ENCODE peak calls at places on chromosomes 2 and 18, in five cellular contexts. I is tibial nerve, G is uterus, V is NB4, U is adrenal gland. P is an unnamed sample.

GRCh38 chr18:495017-495416 is 5.5 kb downstream of the COLEC12 start:
- DNase-seq in I (no peak), G (no peak), V (no peak), U (no peak), P (no peak)

GRCh38 chr2:53104263-53104662 is 663.3 kb upstream of the CHAC2 start:
- DNase-seq in I (no peak), G (no peak), V (no peak), U (no peak), P (peak; percentile 18)

GRCh38 chr18:59878644-59879043 is 21.2 kb upstream of the PMAIP1 start:
- DNase-seq in I (no peak), G (no peak), V (no peak), U (no peak), P (no peak)

GRCh38 chr2:128457006-128457604 is 138.4 kb upstream of the HS6ST1 start:
- DNase-seq in I (no peak), G (no peak), V (no peak), U (no peak), P (no peak)

GRCh38 chr18:23849141-23849540 is 159.9 kb downstream of the LAMA3 start:
- DNase-seq in I (no peak), G (no peak), V (no peak), U (no peak), P (no peak)

GRCh38 chr2:95040470-95040869 is 15.0 kb downstream of the MAL start:
- DNase-seq in I (no peak), G (no peak), V (no peak), U (no peak), P (no peak)

GRCh38 chr18:2893056-2893455 is 46.2 kb downstream of the EMILIN2 start:
- DNase-seq in I (no peak), G (no peak), V (no peak), U (no peak), P (no peak)

GRCh38 chr2:226299771-226300170 is 499.8 kb downstream of the IRS1 start:
- DNase-seq in I (no peak), G (no peak), V (no peak), U (no peak), P (no peak)

GRCh38 chr18:10840768-10841167 is 308.6 kb downstream of the PIEZO2 start:
- DNase-seq in I (no peak), G (no peak), V (no peak), U (no peak), P (no peak)

GRCh38 chr18:9474103-9474982 is 970 bp upstream of the RALBP1 start:
- DNase-seq in I (peak; percentile 54), G (no peak), V (no peak), U (no peak), P (peak; percentile 54)

DNA sequence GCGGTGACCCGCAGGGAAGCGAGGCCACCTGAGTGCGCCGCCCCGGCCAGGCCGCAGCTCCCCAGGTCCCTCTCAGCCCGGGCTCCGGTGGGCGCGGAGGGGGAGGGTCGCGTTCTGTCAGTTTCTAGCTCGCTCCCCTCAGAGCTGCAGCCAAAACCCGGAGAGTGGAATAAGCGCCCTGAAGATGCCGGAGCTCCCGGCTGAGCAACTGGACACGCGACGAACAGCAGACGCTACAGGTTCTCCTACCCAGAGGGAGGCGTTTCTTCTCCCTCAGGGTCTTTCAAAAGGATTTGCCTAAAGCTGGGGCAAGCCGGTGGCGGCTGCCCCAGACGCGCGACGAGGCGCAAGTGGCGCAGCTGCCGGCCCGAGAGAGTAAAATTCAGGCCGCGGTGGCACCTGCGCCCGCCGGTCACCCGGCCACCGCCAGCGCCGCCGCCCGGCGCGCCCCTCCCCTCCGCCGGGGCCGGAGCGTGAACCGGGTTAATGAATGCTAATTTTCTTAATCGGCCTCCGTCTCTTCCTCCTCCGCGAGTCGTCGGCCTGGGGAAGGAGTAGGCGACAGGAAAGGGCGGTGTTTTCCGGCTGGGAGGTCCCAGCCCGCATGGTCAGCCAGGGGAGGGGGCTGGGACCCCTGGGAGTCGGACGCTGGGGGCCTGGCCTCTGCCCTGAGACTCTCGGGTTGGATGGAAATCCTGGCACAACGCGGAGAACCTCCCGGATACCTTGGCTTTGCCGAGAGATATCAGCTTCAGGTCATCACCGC is 845 bp upstream of the CDC42EP3 start:
- DNase-seq in I (peak; percentile 26), G (peak; percentile 85), V (peak; percentile 98), U (peak; percentile 53), P (peak; percentile 80)
- TF ChIP-seq POLR2A in I (peak; percentile 19), G (peak; percentile 61), V (no peak), U (peak; percentile 35), P (peak; percentile 38)

DNA sequence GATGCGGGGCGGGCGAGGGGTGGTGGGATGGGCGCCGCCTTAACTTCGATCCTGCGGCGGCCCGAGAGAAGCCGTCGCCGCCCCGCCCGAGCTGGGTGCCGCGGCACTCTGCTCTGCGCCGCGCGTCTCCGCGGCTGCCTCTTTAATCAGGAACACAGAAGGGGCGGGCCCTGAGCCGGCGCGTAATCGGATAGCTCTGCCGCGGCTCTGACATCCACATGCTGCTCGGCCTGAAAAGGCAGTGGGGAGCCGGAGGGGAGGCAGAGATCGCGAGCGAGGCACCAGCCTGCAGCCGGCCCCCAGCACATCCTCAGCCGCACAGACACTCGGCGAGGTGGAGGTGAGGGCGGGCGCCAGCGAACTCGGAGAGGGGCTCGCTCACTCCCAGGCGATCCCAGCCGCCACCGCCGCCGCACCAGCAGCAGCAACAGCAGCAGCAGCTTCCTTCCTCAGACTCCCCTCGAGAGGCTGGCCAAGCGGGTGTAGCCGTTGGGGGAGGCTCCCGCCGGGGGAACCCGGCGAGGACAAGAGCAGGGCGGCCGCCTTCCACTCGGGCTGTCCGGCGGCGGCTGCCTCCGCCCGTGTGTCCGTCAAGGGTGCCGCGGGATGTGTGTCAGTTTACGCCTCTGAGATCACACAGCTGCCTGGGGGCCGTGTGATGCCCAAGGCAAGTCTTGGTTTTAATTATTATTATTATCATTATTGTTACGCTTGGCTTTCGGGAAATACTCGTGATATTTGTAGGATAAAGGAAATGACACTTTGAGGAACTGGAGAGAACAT is at the start of gene NRP2:
- DNase-seq in I (peak; percentile 86), G (peak; percentile 94), V (peak; percentile 40), U (peak; percentile 92), P (peak; percentile 59)
- TF ChIP-seq POLR2A in I (peak; percentile 98), G (peak; percentile 98), V (no peak), U (peak; percentile 96), P (peak; percentile 64)

GRCh38 chr18:55324166-55324565 is 263.8 kb downstream of the TCF4 start:
- DNase-seq in I (no peak), G (no peak), V (no peak), U (no peak), P (no peak)

GRCh38 chr18:55321268-55322175 is 266.5 kb downstream of the TCF4 start:
- DNase-seq in I (peak; percentile 77), G (peak; percentile 92), V (peak; percentile 31), U (peak; percentile 96), P (no peak)

GRCh38 chr18:55323051-55323994 is 264.7 kb downstream of the TCF4 start:
- DNase-seq in I (no peak), G (no peak), V (no peak), U (no peak), P (no peak)

GRCh38 chr18:55320399-55321255 is 267.4 kb downstream of the TCF4 start:
- DNase-seq in I (no peak), G (no peak), V (no peak), U (no peak), P (no peak)

DNA sequence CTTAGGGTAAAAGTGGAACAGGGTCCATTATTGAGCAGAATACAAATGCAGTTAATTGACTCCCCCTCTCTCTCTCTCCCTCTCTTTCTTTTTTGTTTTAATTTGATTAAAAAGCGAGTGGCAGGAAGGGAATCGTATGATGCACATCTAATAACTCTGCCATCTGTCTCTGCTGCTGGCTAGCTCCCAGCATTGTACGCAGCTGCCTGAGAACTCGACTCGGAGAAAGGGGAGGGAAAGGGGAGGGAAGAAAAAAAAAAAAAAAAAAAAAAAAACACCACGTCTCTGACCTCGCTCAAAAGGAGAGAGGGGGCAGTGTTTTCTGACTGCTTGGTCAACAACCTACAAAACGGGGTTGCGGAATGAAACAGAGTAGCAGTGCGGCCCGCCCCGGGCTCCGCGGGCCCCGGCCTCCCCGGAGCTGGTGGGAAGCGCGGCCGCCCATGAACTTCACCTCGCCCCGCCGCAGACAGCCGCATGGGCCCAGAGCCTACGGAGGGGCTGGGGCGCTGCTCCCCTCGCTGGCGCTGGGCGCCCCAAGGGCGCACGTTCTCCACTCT is 265.7 kb downstream of the TCF4 start:
- DNase-seq in I (peak; percentile 81), G (peak; percentile 93), V (peak; percentile 13), U (peak; percentile 96), P (no peak)
- TF ChIP-seq POLR2A in I (peak; percentile 54), G (peak; percentile 69), V (no peak), U (peak; percentile 84), P (no peak)

GRCh38 chr2:229922449-229923386 is at the start of gene FBXO36:
- DNase-seq in I (peak; percentile 71), G (peak; percentile 27), V (peak; percentile 84), U (peak; percentile 89), P (peak; percentile 56)
- TF ChIP-seq POLR2A in I (no peak), G (no peak), V (no peak), U (no peak), P (no peak)

GRCh38 chr2:36596397-36596796 is 1.6 kb downstream of the FEZ2 start:
- DNase-seq in I (no peak), G (no peak), V (no peak), U (no peak), P (no peak)

GRCh38 chr2:36597003-36597531 is 901 bp downstream of the FEZ2 start:
- DNase-seq in I (no peak), G (no peak), V (no peak), U (no peak), P (no peak)

GRCh38 chr2:36594849-36595248 is 3.1 kb downstream of the FEZ2 start:
- DNase-seq in I (no peak), G (no peak), V (no peak), U (no peak), P (no peak)

GRCh38 chr2:36597532-36598377 is at the start of gene FEZ2:
- DNase-seq in I (peak; percentile 45), G (peak; percentile 68), V (peak; percentile 95), U (peak; percentile 82), P (peak; percentile 85)
- TF ChIP-seq POLR2A in I (no peak), G (peak; percentile 35), V (peak; percentile 38), U (no peak), P (peak; percentile 41)

GRCh38 chr18:54220406-54220805 is 4.1 kb downstream of the MBD2 start:
- DNase-seq in I (no peak), G (no peak), V (no peak), U (no peak), P (no peak)

GRCh38 chr18:54223568-54224241 is 764 bp downstream of the MBD2 start:
- DNase-seq in I (peak; percentile 38), G (peak; percentile 83), V (peak; percentile 63), U (peak; percentile 93), P (peak; percentile 30)

GRCh38 chr18:54222922-54223567 is 1.4 kb downstream of the MBD2 start:
- DNase-seq in I (no peak), G (no peak), V (peak; percentile 26), U (no peak), P (no peak)

GRCh38 chr18:54228364-54228763 is 3.9 kb upstream of the MBD2 start:
- DNase-seq in I (no peak), G (no peak), V (no peak), U (no peak), P (no peak)

GRCh38 chr18:54224379-54225014 is at the start of gene MBD2:
- DNase-seq in I (peak; percentile 84), G (peak; percentile 93), V (peak; percentile 95), U (peak; percentile 95), P (peak; percentile 51)
- TF ChIP-seq POLR2A in I (peak; percentile 70), G (peak; percentile 75), V (peak; percentile 41), U (peak; percentile 35), P (peak; percentile 53)